ENCODE peak calls at places on chromosomes 11 and 22, in eight cellular contexts. A is brain microvascular endothelial cell, G is body of pancreas, T is fibroblast of mammary gland, K is tibial nerve, E is NB4, B is A549, O is coronary artery. L is an unnamed sample.

GRCh38 chr11:124717786-124718634 is 21.7 kb upstream of the NRGN start:
- DNase-seq in A (no peak), G (no peak), T (peak), K (no peak), E (peak), B (no peak), O (no peak), L (no peak)

GRCh38 chr11:86773009-86773408 is 27.3 kb upstream of the PRSS23 start:
- DNase-seq in A (no peak), G (no peak), T (no peak), K (no peak), E (no peak), B (no peak), O (no peak), L (no peak)

GRCh38 chr22:40396882-40397281 is 26.5 kb downstream of the SGSM3 start:
- DNase-seq in A (peak), G (peak), T (peak), K (no peak), E (no peak), B (no peak), O (no peak), L (no peak)

GRCh38 chr11:18011633-18012313 is 1.1 kb downstream of the SERGEF start:
- DNase-seq in A (no peak), G (no peak), T (no peak), K (no peak), E (no peak), B (no peak), O (no peak), L (no peak)

GRCh38 chr11:113856966-113857759 is 18.2 kb downstream of the USP28 start:
- DNase-seq in A (no peak), G (no peak), T (no peak), K (no peak), E (no peak), B (no peak), O (no peak), L (no peak)

GRCh38 chr22:32985899-32986772 is 72.0 kb downstream of the SYN3 start:
- DNase-seq in A (peak), G (peak), T (peak), K (peak), E (peak), B (peak), O (no peak), L (no peak)

GRCh38 chr11:77710358-77710757 is 72.8 kb upstream of the CLNS1A start:
- DNase-seq in A (peak), G (no peak), T (peak), K (no peak), E (no peak), B (peak), O (no peak), L (no peak)

GRCh38 chr11:57536947-57537654 is at the start of gene SMTNL1:
- DNase-seq in A (no peak), G (no peak), T (no peak), K (no peak), E (no peak), B (no peak), O (no peak), L (no peak)

GRCh38 chr11:69157156-69157821 is 1.6 kb downstream of the SMIM38 start:
- DNase-seq in A (no peak), G (peak), T (peak), K (peak), E (no peak), B (no peak), O (no peak), L (no peak)

GRCh38 chr11:2314525-2315394 is 12.9 kb downstream of the TSPAN32 start:
- DNase-seq in A (peak), G (peak), T (peak), K (peak), E (peak), B (no peak), O (peak), L (no peak)

GRCh38 chr22:19819209-19819910 is 35.3 kb downstream of the GNB1L start:
- DNase-seq in A (no peak), G (no peak), T (no peak), K (no peak), E (no peak), B (no peak), O (peak), L (no peak)

GRCh38 chr11:69744435-69744834 is 30.7 kb downstream of the FGF4 start:
- DNase-seq in A (peak), G (no peak), T (peak), K (no peak), E (no peak), B (peak), O (no peak), L (peak)

GRCh38 chr22:47163481-47163875 is 401.0 kb downstream of the TBC1D22A start:
- DNase-seq in A (no peak), G (no peak), T (no peak), K (no peak), E (no peak), B (no peak), O (peak), L (no peak)

GRCh38 chr22:30325065-30325720 is 1.5 kb downstream of the TBC1D10A start:
- DNase-seq in A (peak), G (peak), T (peak), K (peak), E (no peak), B (peak), O (no peak), L (peak)

GRCh38 chr11:112931686-112932085 is 29.5 kb upstream of the NCAM1 start:
- DNase-seq in A (no peak), G (no peak), T (no peak), K (no peak), E (no peak), B (no peak), O (no peak), L (no peak)

GRCh38 chr11:67374571-67375276 is 1.3 kb upstream of the CLCF1 start:
- DNase-seq in A (no peak), G (no peak), T (peak), K (no peak), E (no peak), B (peak), O (no peak), L (no peak)

GRCh38 chr22:39241632-39242388 is 3.0 kb downstream of the PDGFB start:
- DNase-seq in A (no peak), G (no peak), T (no peak), K (no peak), E (no peak), B (no peak), O (no peak), L (no peak)

GRCh38 chr22:30826670-30827355 is 132.1 kb downstream of the OSBP2 start:
- DNase-seq in A (no peak), G (no peak), T (no peak), K (no peak), E (no peak), B (no peak), O (peak), L (no peak)

GRCh38 chr11:86595401-86595800 is 77.0 kb downstream of the ME3 start:
- DNase-seq in A (no peak), G (no peak), T (no peak), K (no peak), E (no peak), B (no peak), O (no peak), L (no peak)

GRCh38 chr22:24421428-24421931 is 5.9 kb upstream of the ADORA2A start:
- DNase-seq in A (no peak), G (no peak), T (no peak), K (no peak), E (peak), B (peak), O (no peak), L (no peak)

GRCh38 chr11:121570453-121570852 is 117.7 kb upstream of the SORL1-AS1 start:
- DNase-seq in A (no peak), G (no peak), T (no peak), K (no peak), E (no peak), B (no peak), O (no peak), L (no peak)

GRCh38 chr11:10023202-10023601 is 270.8 kb downstream of the SBF2 start:
- DNase-seq in A (no peak), G (no peak), T (no peak), K (no peak), E (no peak), B (no peak), O (no peak), L (no peak)

GRCh38 chr11:65879622-65880021 is at the start of gene CTSW:
- DNase-seq in A (no peak), G (no peak), T (no peak), K (no peak), E (peak), B (no peak), O (no peak), L (no peak)
- H3K4me3 ChIP-seq in A (no peak), G (no peak), T (no peak), K (no peak), E (peak), B (no peak), O (no peak), L (no peak)

GRCh38 chr11:820655-821512 is 2.2 kb downstream of the PNPLA2 start:
- DNase-seq in A (no peak), G (peak), T (peak), K (peak), E (peak), B (peak), O (peak), L (no peak)
- TF ChIP-seq CTCF in A (no peak), G (no peak), T (no peak), K (no peak), E (no peak), B (no peak), O (no peak), L (no peak)

DNA sequence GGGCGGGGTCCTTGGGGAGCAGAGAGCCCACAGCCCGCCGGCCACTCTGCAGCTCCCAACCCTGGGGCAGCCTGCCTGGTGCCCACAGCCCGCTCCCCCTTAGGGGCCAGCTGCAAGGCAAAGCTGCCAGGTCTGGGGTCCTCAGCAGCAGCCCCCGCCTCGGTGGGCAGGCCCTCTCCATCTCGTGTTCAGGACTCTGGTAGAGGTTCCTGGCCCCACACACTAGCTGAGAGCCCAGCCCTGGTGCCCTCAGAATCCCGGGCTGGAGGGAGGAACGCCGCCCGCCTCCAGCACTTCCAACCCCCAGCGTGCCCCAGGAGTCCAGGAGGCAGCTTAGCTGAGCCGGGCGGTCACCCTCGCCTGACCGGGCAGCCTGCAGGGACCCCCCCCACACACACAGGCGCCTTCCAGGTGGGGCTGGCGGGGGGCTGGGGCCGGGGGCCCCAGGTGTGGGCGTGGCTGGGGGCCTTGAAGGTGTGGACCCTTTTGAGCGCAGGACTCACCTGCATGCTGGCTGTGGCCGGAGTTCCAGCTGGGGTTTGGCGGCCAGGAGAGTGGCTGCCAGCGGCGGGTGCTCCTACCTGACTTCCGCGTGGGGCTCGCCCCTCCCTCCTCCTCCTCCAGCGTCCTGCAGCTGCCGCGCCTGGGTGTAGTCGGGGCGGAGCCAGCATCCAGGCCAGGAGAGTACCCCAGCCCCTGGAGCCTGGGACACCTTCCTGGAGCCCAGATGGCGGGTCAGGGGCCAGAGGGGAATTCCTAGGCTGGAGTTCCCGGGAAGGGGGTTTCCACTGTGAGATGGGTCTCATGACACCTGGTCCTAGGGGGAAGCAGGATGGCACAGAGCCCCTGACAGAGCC is at the start of gene ANO9:
- DNase-seq in A (no peak), G (peak), T (no peak), K (no peak), E (no peak), B (no peak), O (no peak), L (no peak)
- H3K4me3 ChIP-seq in A (no peak), G (peak), T (no peak), K (no peak), E (no peak), B (no peak), O (no peak), L (peak)

GRCh38 chr11:62143727-62144126 is 19.9 kb downstream of the INCENP start:
- DNase-seq in A (no peak), G (no peak), T (no peak), K (no peak), E (no peak), B (no peak), O (peak), L (no peak)
- TF ChIP-seq CTCF in A (peak), G (no peak), T (no peak), K (no peak), E (peak), B (no peak), O (no peak), L (peak)